ENCODE peak calls at places on chromosome 11, in nine cellular contexts. J is foreskin fibroblast; N is H9; E is RPMI7951; C is cardiac muscle cell; V is stimulated activated naive B cell treated with anti-CD40 and anti-IgM and Interleukin-4, amounts not matched to agents 10 μg/mL and 1 μg/mL and 100 μg/mL, for 72 hours; Z is pulmonary artery endothelial cell; F is ascending aorta; W is NCI-H1092. K is an unnamed sample.

GRCh38 chr11:126352934-126353801 is 2.3 kb upstream of the ST3GAL4 start:
- DNase-seq in J (peak), N (no peak), E (peak), C (no peak), V (no peak), Z (no peak), F (no peak), W (no peak), K (no peak)

GRCh38 chr11:92830382-92831148 is 138.9 kb upstream of the MTNR1B start:
- DNase-seq in J (no peak), N (no peak), E (no peak), C (no peak), V (no peak), Z (no peak), F (no peak), W (peak), K (no peak)

GRCh38 chr11:35126000-35126878 is 12.7 kb upstream of the CD44 start:
- DNase-seq in J (no peak), N (no peak), E (no peak), C (no peak), V (peak), Z (no peak), F (no peak), W (no peak), K (no peak)

GRCh38 chr11:74196781-74197486 is 25.8 kb downstream of the PPME1 start:
- DNase-seq in J (no peak), N (no peak), E (no peak), C (no peak), V (no peak), Z (no peak), F (no peak), W (no peak), K (no peak)

GRCh38 chr11:96306933-96307747 is 35.9 kb downstream of the MAML2 start:
- DNase-seq in J (peak), N (no peak), E (peak), C (peak), V (no peak), Z (peak), F (peak), W (peak), K (peak)

GRCh38 chr11:115623021-115623451 is 118.8 kb upstream of the CADM1 start:
- DNase-seq in J (peak), N (no peak), E (peak), C (peak), V (no peak), Z (no peak), F (peak), W (no peak), K (peak)

GRCh38 chr11:8766043-8766992 is 83.7 kb downstream of the RPL27A start:
- DNase-seq in J (no peak), N (peak), E (peak), C (no peak), V (no peak), Z (no peak), F (no peak), W (no peak), K (no peak)

GRCh38 chr11:125345706-125346561 is 150.1 kb downstream of the FEZ1 start:
- DNase-seq in J (peak), N (peak), E (peak), C (peak), V (no peak), Z (peak), F (peak), W (peak), K (peak)

GRCh38 chr11:2100361-2101170 is 38.6 kb downstream of the IGF2 start:
- DNase-seq in J (no peak), N (peak), E (no peak), C (no peak), V (no peak), Z (no peak), F (peak), W (no peak), K (no peak)

GRCh38 chr11:39461065-39461464 is 1998.4 kb downstream of the LRRC4C start:
- DNase-seq in J (no peak), N (no peak), E (no peak), C (no peak), V (no peak), Z (no peak), F (no peak), W (no peak), K (no peak)

GRCh38 chr11:94193288-94193687 is 64.6 kb downstream of the PANX1 start:
- DNase-seq in J (peak), N (no peak), E (peak), C (no peak), V (no peak), Z (peak), F (no peak), W (no peak), K (no peak)

GRCh38 chr11:83602116-83602515 is 315.9 kb upstream of the CCDC90B start:
- DNase-seq in J (no peak), N (no peak), E (no peak), C (no peak), V (no peak), Z (no peak), F (no peak), W (no peak), K (no peak)

GRCh38 chr11:13717331-13717730 is 48.9 kb downstream of the FAR1 start:
- DNase-seq in J (peak), N (no peak), E (peak), C (no peak), V (no peak), Z (peak), F (no peak), W (no peak), K (no peak)

GRCh38 chr11:118789501-118790356 is 1.2 kb downstream of the DDX6 start:
- DNase-seq in J (no peak), N (no peak), E (peak), C (peak), V (no peak), Z (no peak), F (no peak), W (no peak), K (no peak)

GRCh38 chr11:111406091-111406490 is 27.0 kb upstream of the POU2AF1 start:
- DNase-seq in J (no peak), N (no peak), E (no peak), C (no peak), V (no peak), Z (no peak), F (no peak), W (no peak), K (no peak)

GRCh38 chr11:132631956-132632355 is 900.3 kb downstream of the OPCML start:
- DNase-seq in J (no peak), N (no peak), E (peak), C (no peak), V (no peak), Z (no peak), F (no peak), W (no peak), K (no peak)

GRCh38 chr11:44961894-44962293 is 11.2 kb upstream of the TP53I11 start:
- DNase-seq in J (no peak), N (no peak), E (no peak), C (no peak), V (no peak), Z (no peak), F (no peak), W (no peak), K (no peak)

GRCh38 chr11:87020764-87021365 is 16.9 kb upstream of the TMEM135 start:
- DNase-seq in J (peak), N (no peak), E (no peak), C (no peak), V (no peak), Z (no peak), F (no peak), W (no peak), K (no peak)

GRCh38 chr11:12088047-12088481 is 22.3 kb upstream of the MICAL2 start:
- DNase-seq in J (peak), N (no peak), E (peak), C (peak), V (no peak), Z (no peak), F (peak), W (peak), K (peak)

GRCh38 chr11:132312161-132312560 is 941.7 kb downstream of the NTM start:
- DNase-seq in J (peak), N (no peak), E (peak), C (no peak), V (no peak), Z (no peak), F (no peak), W (no peak), K (no peak)

GRCh38 chr11:88480217-88480616 is 142.7 kb upstream of the CTSC start:
- DNase-seq in J (peak), N (no peak), E (peak), C (no peak), V (no peak), Z (no peak), F (peak), W (no peak), K (no peak)

GRCh38 chr11:123407124-123407995 is 22.7 kb upstream of the GRAMD1B start:
- DNase-seq in J (peak), N (peak), E (peak), C (peak), V (peak), Z (peak), F (no peak), W (peak), K (no peak)

GRCh38 chr11:26830757-26831156 is 108.9 kb upstream of the SLC5A12 start:
- DNase-seq in J (no peak), N (no peak), E (no peak), C (no peak), V (no peak), Z (no peak), F (no peak), W (no peak), K (no peak)

GRCh38 chr11:120197977-120198376 is 12.9 kb upstream of the OAF start:
- DNase-seq in J (no peak), N (no peak), E (no peak), C (no peak), V (no peak), Z (no peak), F (no peak), W (no peak), K (no peak)

K was measured in thoracic aorta.